ENCODE peak calls at places on chromosome 19, in seven cellular contexts. L is uterus, J is Peyer's patch, B is body of pancreas, K is ovary, T is gastrocnemius medialis, F is lower leg skin. D is an unnamed sample.

GRCh38 chr19:42316223-42317211 is 3.4 kb downstream of the TMEM145 start:
- DNase-seq in L (no peak), J (peak; percentile 66), B (no peak), K (no peak), T (no peak), F (no peak), D (no peak)

GRCh38 chr19:11268783-11269267 is 6.5 kb upstream of the DOCK6 start:
- DNase-seq in L (peak; percentile 64), J (peak; percentile 64), B (peak; percentile 38), K (peak; percentile 72), T (peak; percentile 48), F (peak; percentile 91), D (no peak)

GRCh38 chr19:38515906-38516305 is 82.4 kb downstream of the RYR1 start:
- DNase-seq in L (no peak), J (no peak), B (no peak), K (no peak), T (no peak), F (no peak), D (no peak)

GRCh38 chr19:56309511-56310185 is 5.0 kb downstream of the ZSCAN5A start:
- DNase-seq in L (no peak), J (peak; percentile 63), B (peak; percentile 38), K (no peak), T (no peak), F (no peak), D (peak; percentile 85)

GRCh38 chr19:31715249-31715944 is 366.2 kb upstream of the TSHZ3 start:
- DNase-seq in L (peak; percentile 45), J (no peak), B (no peak), K (peak; percentile 53), T (peak; percentile 11), F (no peak), D (no peak)

GRCh38 chr19:36436531-36436930 is 18.1 kb upstream of the ZFP82 start:
- DNase-seq in L (no peak), J (no peak), B (no peak), K (no peak), T (no peak), F (no peak), D (no peak)

GRCh38 chr19:16874250-16874977 is 14.4 kb upstream of the F2RL3 start:
- DNase-seq in L (no peak), J (no peak), B (no peak), K (no peak), T (no peak), F (no peak), D (no peak)

GRCh38 chr19:35710784-35711723 is 6.7 kb downstream of the ZBTB32 start:
- DNase-seq in L (no peak), J (no peak), B (no peak), K (no peak), T (no peak), F (no peak), D (no peak)

GRCh38 chr19:52648336-52648990 is 10.3 kb upstream of the ZNF83 start:
- DNase-seq in L (no peak), J (no peak), B (no peak), K (no peak), T (no peak), F (no peak), D (no peak)

GRCh38 chr19:28519950-28520861 is 692.7 kb downstream of the UQCRFS1 start:
- DNase-seq in L (peak; percentile 18), J (no peak), B (peak; percentile 56), K (no peak), T (peak; percentile 86), F (no peak), D (no peak)

GRCh38 chr19:40831502-40832430 is 18.5 kb downstream of the CYP2A6 start:
- DNase-seq in L (no peak), J (no peak), B (peak; percentile 92), K (no peak), T (peak; percentile 39), F (peak; percentile 78), D (no peak)

GRCh38 chr19:4354897-4355296 is 11.5 kb downstream of the MPND start:
- DNase-seq in L (no peak), J (no peak), B (no peak), K (no peak), T (no peak), F (peak; percentile 83), D (no peak)

GRCh38 chr19:16943942-16944625 is 55.3 kb downstream of the F2RL3 start:
- DNase-seq in L (no peak), J (no peak), B (no peak), K (no peak), T (no peak), F (peak; percentile 81), D (no peak)

GRCh38 chr19:17873661-17874422 is 2.1 kb downstream of the SLC5A5 start:
- DNase-seq in L (no peak), J (peak; percentile 79), B (peak; percentile 34), K (no peak), T (no peak), F (no peak), D (peak; percentile 74)

GRCh38 chr19:17902701-17903100 is 30.1 kb upstream of the CCDC124 start:
- DNase-seq in L (no peak), J (no peak), B (no peak), K (no peak), T (no peak), F (no peak), D (no peak)

GRCh38 chr19:16527971-16528521 is 14.2 kb downstream of the CHERP start:
- DNase-seq in L (no peak), J (peak; percentile 64), B (peak; percentile 23), K (no peak), T (no peak), F (no peak), D (peak; percentile 69)

GRCh38 chr19:33640773-33641172 is 19.0 kb downstream of the CHST8 start:
- DNase-seq in L (no peak), J (peak; percentile 17), B (no peak), K (no peak), T (no peak), F (peak; percentile 66), D (no peak)

GRCh38 chr19:7415163-7415856 is 66.6 kb downstream of the ARHGEF18 start:
- DNase-seq in L (no peak), J (no peak), B (peak; percentile 74), K (no peak), T (no peak), F (no peak), D (no peak)

GRCh38 chr19:2841858-2842574 is 741 bp downstream of the ZNF555 start:
- DNase-seq in L (no peak), J (no peak), B (no peak), K (no peak), T (no peak), F (no peak), D (no peak)

GRCh38 chr19:2845107-2845506 is 3.8 kb downstream of the ZNF555 start:
- DNase-seq in L (no peak), J (no peak), B (no peak), K (no peak), T (no peak), F (no peak), D (no peak)

GRCh38 chr19:2837430-2837829 is 3.8 kb upstream of the ZNF555 start:
- DNase-seq in L (no peak), J (no peak), B (no peak), K (no peak), T (no peak), F (no peak), D (no peak)

GRCh38 chr19:2846180-2846935 is 5.1 kb downstream of the ZNF555 start:
- DNase-seq in L (no peak), J (no peak), B (no peak), K (no peak), T (peak; percentile 27), F (no peak), D (no peak)

DNA sequence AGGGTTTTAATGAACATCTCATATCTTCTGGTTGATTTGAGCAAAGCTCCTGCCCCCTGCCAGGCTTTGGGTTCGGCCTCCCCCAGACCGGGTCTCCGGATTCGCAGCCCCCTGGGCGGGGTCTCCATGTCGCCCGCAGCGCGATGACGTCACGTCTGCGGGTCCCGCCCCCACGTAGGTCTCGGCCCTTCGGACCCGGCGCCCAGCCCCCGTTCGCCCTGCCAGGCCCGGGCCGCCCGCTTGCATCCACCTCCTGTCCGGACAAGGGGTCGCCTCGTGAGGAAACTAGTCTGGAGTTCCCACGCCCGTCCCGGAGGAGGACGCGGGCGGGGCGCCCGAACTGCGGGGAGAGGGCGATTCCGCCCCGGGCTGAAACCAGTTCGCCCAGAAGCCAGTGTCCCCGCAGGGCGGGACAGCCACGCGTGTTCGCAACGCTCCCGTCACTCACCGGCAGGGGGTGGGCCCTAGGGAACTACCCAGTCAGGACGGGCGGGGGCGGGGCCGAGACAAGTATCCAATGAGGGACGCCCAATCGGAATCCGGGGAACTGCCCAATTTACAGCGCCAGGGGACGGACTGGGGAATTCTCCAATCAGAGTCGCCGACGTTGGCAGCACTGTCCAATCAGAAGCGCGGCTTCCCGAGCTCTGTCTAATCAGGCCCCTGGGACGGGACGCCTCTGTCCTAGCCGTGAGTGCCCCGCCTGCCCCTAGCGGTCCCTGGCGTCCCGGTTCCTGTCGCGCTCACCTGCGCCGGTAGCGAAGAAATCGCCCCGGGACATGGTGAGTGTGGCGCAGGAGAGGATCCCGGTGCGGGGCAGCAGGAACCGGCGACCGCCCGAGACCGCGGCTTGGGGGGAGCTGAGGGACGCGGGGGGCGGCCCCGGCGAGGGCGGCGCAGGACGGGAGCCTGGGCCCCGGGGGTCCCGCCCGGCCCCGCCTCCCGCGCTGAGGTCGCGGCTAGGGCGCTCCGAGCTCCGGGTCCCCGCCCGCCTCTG is at the start of gene ZNF555:
- DNase-seq in L (peak; percentile 99), J (peak; percentile 100), B (peak; percentile 100), K (peak; percentile 100), T (peak; percentile 99), F (peak; percentile 100), D (peak; percentile 95)
- TF ChIP-seq POLR2A in L (no peak), J (peak; percentile 28), B (peak; percentile 12), K (peak; percentile 41), T (peak; percentile 56), F (no peak), D (peak; percentile 22)

GRCh38 chr19:47713046-47714021 is at the start of gene EHD2:
- DNase-seq in L (peak; percentile 87), J (peak; percentile 56), B (peak; percentile 50), K (peak; percentile 87), T (peak; percentile 38), F (peak; percentile 95), D (peak; percentile 60)
- TF ChIP-seq POLR2A in L (peak; percentile 75), J (no peak), B (peak; percentile 30), K (peak; percentile 78), T (peak; percentile 72), F (no peak), D (no peak)

DNA sequence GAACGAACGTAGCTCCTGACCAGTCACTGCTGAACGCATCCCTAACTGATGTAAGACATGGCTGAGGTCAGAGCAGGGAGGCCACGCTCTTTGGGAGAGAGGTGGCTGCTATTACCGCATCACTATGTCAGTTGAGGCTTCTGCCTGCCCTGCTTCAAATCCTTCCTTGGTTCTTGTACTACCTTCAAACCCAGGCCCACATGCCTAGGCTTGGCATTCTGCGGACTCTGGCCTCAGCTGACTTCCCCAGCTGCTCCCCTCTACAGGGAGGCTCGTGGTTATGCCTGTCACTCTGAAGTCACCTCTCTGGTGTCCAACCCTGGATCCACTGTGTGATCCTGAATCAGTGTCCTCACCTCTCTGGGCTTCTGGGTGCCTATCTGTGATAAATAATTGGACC is 14.8 kb upstream of the MEIS3 start:
- DNase-seq in L (no peak), J (no peak), B (no peak), K (no peak), T (no peak), F (no peak), D (no peak)
- TF ChIP-seq POLR2A in L (no peak), J (no peak), B (no peak), K (no peak), T (no peak), F (no peak), D (no peak)

GRCh38 chr19:5718579-5719273 is 1.2 kb downstream of the LONP1 start:
- DNase-seq in L (no peak), J (no peak), B (peak; percentile 46), K (no peak), T (no peak), F (no peak), D (peak; percentile 94)
- TF ChIP-seq POLR2A in L (no peak), J (no peak), B (no peak), K (no peak), T (no peak), F (no peak), D (peak; percentile 92)